ENCODE peak calls at places on chromosomes 3 and 15, in nine cellular contexts. R is fibroblast of pulmonary artery; F is foreskin keratinocyte; C is Caki2; Z is NCI-H345; P is T follicular helper cell; A is NCI-H146; B is activated CD4-positive, alpha-beta T cell treated with anti-CD3 and anti-CD28 coated beads, Interleukin-2, amount 50 U/mL, for 1 hour; K is Panc1. V is an unnamed sample.

GRCh38 chr15:47609693-47610092 is 107.6 kb upstream of the SEMA6D start:
- DNase-seq in R (no peak), B (no peak), P (no peak), C (no peak), A (peak; percentile 90), F (no peak), Z (no peak), K (no peak), V (no peak)

GRCh38 chr15:90839187-90840071 is 29.0 kb upstream of the FURIN start:
- DNase-seq in Z (peak; percentile 6), R (peak; percentile 51), B (no peak), C (no peak), F (peak; percentile 80), K (no peak), P (no peak), A (peak; percentile 43), V (peak; percentile 77)

GRCh38 chr3:129387492-129387891 is 40.9 kb downstream of the EFCAB12 start:
- DNase-seq in A (no peak), P (no peak), F (no peak), Z (no peak), R (no peak), C (no peak), K (no peak), B (no peak), V (no peak)

GRCh38 chr15:41490355-41490754 is 3.3 kb upstream of the ITPKA start:
- DNase-seq in C (peak; percentile 67), Z (no peak), P (no peak), B (no peak), F (peak; percentile 89), A (no peak), K (peak; percentile 71), R (peak; percentile 96), V (peak; percentile 96)

GRCh38 chr3:78322780-78323179 is 1282.9 kb downstream of the ROBO2 start:
- DNase-seq in B (no peak), C (no peak), P (no peak), K (no peak), F (no peak), R (no peak), A (peak; percentile 72), Z (no peak), V (no peak)

GRCh38 chr3:65483475-65483874 is 555.2 kb downstream of the MAGI1 start:
- DNase-seq in B (no peak), A (no peak), Z (peak; percentile 24), F (peak; percentile 41), K (no peak), R (peak; percentile 41), C (no peak), P (no peak), V (peak; percentile 30)

GRCh38 chr15:79682285-79682684 is 214.5 kb downstream of the MTHFS start:
- DNase-seq in P (no peak), Z (no peak), C (no peak), A (no peak), B (no peak), F (no peak), K (no peak), R (peak; percentile 84), V (peak; percentile 75)

GRCh38 chr3:141076821-141077571 is 25.8 kb downstream of the SPSB4 start:
- DNase-seq in A (peak; percentile 85), F (no peak), R (peak; percentile 23), P (no peak), C (no peak), K (no peak), B (peak; percentile 2), Z (peak; percentile 44), V (peak; percentile 50)

GRCh38 chr3:24088782-24089181 is 143.7 kb downstream of the NR1D2 start:
- DNase-seq in P (no peak), Z (no peak), A (no peak), C (no peak), R (peak; percentile 46), F (no peak), K (no peak), B (no peak), V (peak; percentile 8)

GRCh38 chr3:29281265-29282228 is 676 bp downstream of the RBMS3 start:
- DNase-seq in B (no peak), F (peak; percentile 47), P (no peak), Z (no peak), K (no peak), C (peak; percentile 60), A (no peak), R (peak; percentile 74), V (peak; percentile 73)

GRCh38 chr3:187850256-187851010 is 105.2 kb upstream of the BCL6 start:
- DNase-seq in C (no peak), P (no peak), B (no peak), R (no peak), A (no peak), K (no peak), F (no peak), Z (no peak), V (no peak)

GRCh38 chr3:3737511-3737910 is 61.7 kb upstream of the LRRN1 start:
- DNase-seq in C (no peak), A (no peak), R (no peak), B (no peak), P (no peak), K (no peak), Z (no peak), F (no peak), V (no peak)

GRCh38 chr3:15501126-15501525 is 20.4 kb downstream of the COLQ start:
- DNase-seq in B (no peak), Z (peak; percentile 50), P (no peak), K (no peak), A (peak; percentile 65), C (no peak), R (no peak), F (no peak), V (no peak)

GRCh38 chr3:48434591-48435222 is 4.8 kb upstream of the PLXNB1 start:
- DNase-seq in A (no peak), F (no peak), Z (no peak), P (no peak), B (no peak), C (no peak), R (no peak), K (no peak), V (no peak)

GRCh38 chr15:40238481-40238926 is 359 bp upstream of the PAK6 start:
- DNase-seq in B (no peak), P (no peak), R (no peak), Z (peak; percentile 12), F (no peak), C (no peak), K (no peak), A (peak; percentile 43), V (no peak)

GRCh38 chr3:151377768-151378385 is 6.7 kb downstream of the P2RY12 start:
- DNase-seq in A (no peak), R (no peak), Z (no peak), P (no peak), K (no peak), B (no peak), F (no peak), C (no peak), V (no peak)

GRCh38 chr15:75672111-75672602 is 24.4 kb downstream of the SNX33 start:
- DNase-seq in C (no peak), K (no peak), R (peak; percentile 23), Z (no peak), P (no peak), F (no peak), A (no peak), B (no peak), V (peak; percentile 30)

GRCh38 chr15:30859091-30859874 is 44.4 kb upstream of the FAN1 start:
- DNase-seq in B (peak; percentile 3), Z (no peak), A (no peak), C (peak; percentile 8), R (peak; percentile 41), P (no peak), K (peak; percentile 18), F (no peak), V (peak; percentile 29)

GRCh38 chr3:15804553-15805095 is 6.8 kb upstream of the ANKRD28 start:
- DNase-seq in R (no peak), F (no peak), Z (no peak), K (no peak), A (no peak), P (no peak), C (no peak), B (no peak), V (no peak)

GRCh38 chr3:143970773-143971366 is 753 bp upstream of the DIPK2A start:
- DNase-seq in Z (peak; percentile 51), B (peak; percentile 44), F (no peak), A (peak; percentile 92), C (no peak), R (no peak), K (no peak), P (peak; percentile 29), V (no peak)

GRCh38 chr15:71753346-71753745 is 57.0 kb upstream of the NR2E3 start:
- DNase-seq in K (no peak), Z (no peak), B (no peak), R (peak; percentile 21), A (no peak), F (no peak), P (no peak), C (no peak), V (no peak)

GRCh38 chr3:60045686-60046085 is 995.9 kb upstream of the CFAP20DC start:
- DNase-seq in R (no peak), A (peak; percentile 56), F (no peak), K (no peak), Z (peak; percentile 27), C (no peak), B (no peak), P (no peak), V (no peak)

GRCh38 chr3:23304424-23304823 is 101.3 kb downstream of the UBE2E2 start:
- DNase-seq in F (no peak), P (no peak), R (peak; percentile 44), K (no peak), A (no peak), Z (no peak), C (no peak), B (no peak), V (no peak)

GRCh38 chr3:53122255-53122932 is 7.8 kb downstream of the RFT1 start:
- DNase-seq in P (no peak), K (no peak), C (no peak), B (no peak), R (no peak), Z (no peak), A (no peak), F (no peak), V (no peak)

GRCh38 chr3:45241206-45241605 is 15.1 kb upstream of the TMEM158 start:
- DNase-seq in P (no peak), C (no peak), B (no peak), F (no peak), A (no peak), Z (peak; percentile 31), K (no peak), R (no peak), V (no peak)